ENCODE peak calls at places on chromosomes 13 and 19, in five cellular contexts. J, M, E, C and F are unnamed samples.

GRCh38 chr19:33236696-33237390 is 11.2 kb upstream of the SLC7A10 start:
- DNase-seq in J (no peak), M (no peak), E (no peak), C (no peak), F (no peak)

GRCh38 chr13:47572375-47572774 is 428.7 kb downstream of the SUCLA2 start:
- DNase-seq in J (no peak), M (no peak), E (no peak), C (no peak), F (no peak)

GRCh38 chr19:45306522-45307027 is 16.1 kb downstream of the CKM start:
- DNase-seq in J (no peak), M (no peak), E (no peak), C (no peak), F (no peak)

GRCh38 chr13:100124265-100124664 is 35.4 kb downstream of the PCCA start:
- DNase-seq in J (no peak), M (no peak), E (no peak), C (no peak), F (no peak)

GRCh38 chr13:94329754-94330551 is 149.5 kb downstream of the DCT start:
- DNase-seq in J (no peak), M (no peak), E (no peak), C (no peak), F (peak; percentile 82)

GRCh38 chr19:18437481-18438330 is at the start of gene ISYNA1:
- DNase-seq in J (no peak), M (peak; percentile 40), E (no peak), C (peak; percentile 57), F (no peak)

GRCh38 chr19:5154129-5154798 is 185.4 kb downstream of the KDM4B start:
- DNase-seq in J (peak; percentile 77), M (no peak), E (no peak), C (no peak), F (no peak)

GRCh38 chr13:24605923-24606372 is 74.3 kb upstream of the ATP12A start:
- DNase-seq in J (no peak), M (no peak), E (no peak), C (no peak), F (no peak)

GRCh38 chr19:33390120-33390907 is 16.8 kb downstream of the CEBPG start:
- DNase-seq in J (no peak), M (no peak), E (peak; percentile 37), C (no peak), F (no peak)

DNA sequence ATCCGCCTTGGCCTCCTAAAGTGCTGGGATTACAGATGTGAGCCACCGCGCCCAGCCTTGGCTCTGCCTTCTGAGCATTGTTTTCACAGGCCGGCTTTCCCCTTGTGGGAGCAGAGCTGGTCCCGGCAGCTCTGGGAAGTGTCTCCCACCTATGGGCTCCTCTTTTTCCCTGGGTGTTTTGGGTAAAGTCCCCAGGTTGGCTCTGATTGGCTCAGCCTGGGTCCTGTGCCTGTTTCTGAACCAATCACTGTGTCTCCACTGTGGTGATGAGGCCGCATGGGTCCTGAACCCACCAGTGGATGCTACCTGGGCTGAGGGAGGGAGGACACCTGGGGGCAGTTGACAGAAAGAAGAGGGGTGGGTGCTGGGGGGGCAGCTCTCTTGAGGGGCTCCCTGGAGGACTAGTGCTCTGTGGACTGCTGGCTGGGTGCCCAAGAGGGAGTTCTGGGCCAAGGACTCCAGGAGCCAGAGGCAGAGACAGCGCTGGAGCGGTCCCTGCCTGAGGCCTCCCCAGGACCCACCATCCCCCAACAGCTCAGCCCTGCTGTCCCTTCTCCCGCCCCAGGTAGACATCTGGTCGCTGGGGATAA is 19.6 kb upstream of the NCCRP1 start:
- DNase-seq in J (no peak), M (no peak), E (no peak), C (no peak), F (no peak)
- H3K36me3 ChIP-seq in J (peaks cover 78% of the 10 kb centered on the region), M (peaks cover 8% of the 10 kb centered on the region), E (peaks cover 92% of the 10 kb centered on the region), C (no peaks in the 10 kb centered on the region), F (peaks cover 83% of the 10 kb centered on the region)

DNA sequence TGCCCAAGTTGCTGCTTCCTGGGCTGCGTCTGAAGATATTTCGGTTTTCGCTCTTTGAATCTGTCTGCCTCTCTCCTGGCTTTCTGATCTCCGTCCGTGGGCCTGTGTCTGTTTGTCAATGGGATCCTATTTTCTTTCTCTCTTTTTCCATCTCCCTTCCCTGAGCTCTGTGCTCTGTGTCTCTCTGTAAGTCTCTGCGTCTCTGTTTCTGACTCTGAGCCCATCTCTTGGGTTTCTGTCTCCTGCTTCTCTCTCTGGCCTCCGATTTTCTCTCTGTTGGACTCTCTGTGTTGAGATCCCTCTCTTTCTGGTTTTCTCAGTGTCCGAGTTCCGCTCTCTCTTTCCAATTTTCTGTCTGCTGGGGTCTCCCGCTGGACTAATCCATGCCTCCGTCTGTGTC is 1.7 kb downstream of the PRKCG start:
- DNase-seq in J (no peak), M (no peak), E (no peak), C (no peak), F (no peak)
- H3K4me3 ChIP-seq in J (no peak overlapping the region), M (no peak overlapping the region), E (no peak overlapping the region), C (no peak overlapping the region), F (no peak overlapping the region)

DNA sequence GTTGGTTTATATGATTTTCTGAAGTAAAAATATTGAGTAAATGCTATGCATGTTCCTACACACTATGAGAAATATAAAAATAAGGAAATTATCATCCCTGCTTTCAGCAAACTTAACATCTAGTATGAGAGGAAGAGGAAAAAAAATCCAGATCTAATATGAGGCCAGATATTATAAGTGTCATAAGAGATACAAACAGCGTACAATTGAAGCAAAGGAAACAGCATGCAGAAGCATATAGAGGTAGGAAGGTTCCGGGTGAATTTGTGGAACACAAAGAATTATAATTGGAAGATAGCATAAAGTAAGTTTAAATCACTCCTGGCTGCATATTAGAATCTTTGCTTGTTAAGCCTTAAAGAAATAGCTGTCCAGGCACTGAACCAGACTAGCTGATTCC is 88.3 kb downstream of the PDS5B start:
- DNase-seq in J (no peak), M (no peak), E (no peak), C (no peak), F (no peak)
- H3K36me3 ChIP-seq in J (peaks cover 27% of the 10 kb centered on the region), M (peaks cover 8% of the 10 kb centered on the region), E (peaks cover 36% of the 10 kb centered on the region), C (no peaks in the 10 kb centered on the region), F (no peaks in the 10 kb centered on the region)

GRCh38 chr13:20973886-20974285 is 71.3 kb upstream of the XPO4 start:
- DNase-seq in J (no peak), M (no peak), E (no peak), C (no peak), F (no peak)
- H3K4me3 ChIP-seq in J (no peak overlapping the region), M (no peak overlapping the region), E (no peak overlapping the region), C (no peak overlapping the region), F (no peak overlapping the region)

GRCh38 chr13:109072505-109072904 is 443.1 kb downstream of the MYO16 start:
- DNase-seq in J (no peak), M (no peak), E (no peak), C (no peak), F (no peak)

GRCh38 chr13:109074853-109075252 is 445.4 kb downstream of the MYO16 start:
- DNase-seq in J (no peak), M (no peak), E (no peak), C (no peak), F (no peak)

DNA sequence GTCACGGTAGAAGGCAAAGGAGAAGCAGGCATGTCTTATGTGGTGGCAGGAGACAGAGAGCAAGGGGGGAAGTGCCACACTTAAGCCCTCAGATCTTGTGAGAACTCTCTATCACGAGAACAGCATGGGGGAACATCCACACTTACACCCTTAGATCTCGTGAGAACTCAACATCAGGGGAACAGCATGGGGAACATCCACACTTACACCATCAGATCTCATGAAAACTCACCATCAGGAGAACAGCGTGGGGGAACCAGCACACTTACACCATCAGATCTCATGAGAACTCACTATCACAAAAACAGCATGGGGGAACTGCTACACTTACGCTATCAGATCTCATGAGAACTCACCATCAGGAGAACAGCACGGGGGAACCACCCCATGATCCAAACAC is 445.0 kb downstream of the MYO16 start:
- DNase-seq in J (no peak), M (no peak), E (no peak), C (no peak), F (no peak)
- H3K36me3 ChIP-seq in J (no peaks in the 10 kb centered on the region), M (no peaks in the 10 kb centered on the region), E (no peaks in the 10 kb centered on the region), C (no peaks in the 10 kb centered on the region), F (no peaks in the 10 kb centered on the region)

GRCh38 chr19:47514151-47514868 is 553 bp downstream of the NAPA start:
- DNase-seq in J (peak; percentile 86), M (no peak), E (peak; percentile 49), C (no peak), F (no peak)

GRCh38 chr19:47511128-47511517 is 3.7 kb downstream of the NAPA start:
- DNase-seq in J (no peak), M (no peak), E (no peak), C (no peak), F (no peak)

GRCh38 chr19:47512183-47512947 is 2.5 kb downstream of the NAPA start:
- DNase-seq in J (no peak), M (no peak), E (peak; percentile 65), C (no peak), F (no peak)

GRCh38 chr19:47511681-47512080 is 3.2 kb downstream of the NAPA start:
- DNase-seq in J (no peak), M (no peak), E (no peak), C (no peak), F (no peak)

DNA sequence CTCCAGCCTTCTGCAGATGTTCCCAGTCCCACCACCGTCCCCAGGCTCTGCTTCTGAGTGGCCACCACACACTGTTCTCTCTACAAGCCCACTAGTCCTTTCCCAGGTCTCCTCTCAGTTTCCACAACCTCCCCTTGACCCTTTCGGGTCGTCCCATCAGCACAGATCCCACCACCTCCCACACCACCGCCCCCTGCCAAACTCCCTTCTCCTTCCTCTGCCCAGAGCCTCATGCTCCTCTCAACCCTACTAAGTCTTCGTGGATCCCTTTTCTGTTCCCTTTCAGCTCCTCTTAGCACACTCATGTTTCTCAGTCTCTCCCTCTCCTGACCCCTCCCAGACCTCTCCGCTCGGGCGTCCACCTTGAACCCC is 1.9 kb downstream of the NAPA start:
- DNase-seq in J (no peak), M (no peak), E (no peak), C (no peak), F (no peak)
- H3K4me3 ChIP-seq in J (peak overlapping the region; percentile 96), M (peak overlapping the region; percentile 0), E (peak overlapping the region; percentile 98), C (peak overlapping the region; percentile 16), F (peak overlapping the region; percentile 99)

DNA sequence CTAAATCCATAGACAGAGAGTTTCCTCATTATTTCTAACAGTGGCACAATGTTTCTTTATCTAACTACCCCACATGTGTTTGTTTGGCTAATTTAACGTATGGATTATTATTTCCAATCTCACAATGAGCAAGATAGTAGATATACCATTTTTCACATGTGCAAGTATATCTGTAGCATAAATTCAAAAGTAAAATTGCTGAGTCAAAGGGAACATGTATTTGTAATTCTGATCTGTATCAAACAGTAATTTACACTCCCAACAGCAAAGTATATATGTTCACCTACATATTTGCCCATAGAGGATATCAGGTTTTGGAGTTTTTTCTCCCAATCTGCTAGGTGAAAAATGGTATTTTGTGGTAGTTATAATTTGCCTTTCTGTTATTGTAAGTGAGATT is 18.4 kb downstream of the MAST1 start:
- DNase-seq in J (no peak), M (no peak), E (no peak), C (no peak), F (no peak)
- H3K36me3 ChIP-seq in J (no peaks in the 10 kb centered on the region), M (no peaks in the 10 kb centered on the region), E (no peaks in the 10 kb centered on the region), C (no peaks in the 10 kb centered on the region), F (no peaks in the 10 kb centered on the region)